ENCODE peak calls at places on chromosomes 4 and X, in ten cellular contexts. K is RCC 7860, G is type B pancreatic cell, T is endothelial cell, R is MG63, I is choroid plexus epithelial cell, A is NT2/D1, J is C1 segment of cervical spinal cord, L is keratinocyte, V is NCI-H146. X is an unnamed sample.

GRCh38 chr4:48766393-48766792 is 13.7 kb downstream of the FRYL start:
- DNase-seq in K (no peak), G (no peak), T (no peak), R (no peak), I (no peak), A (no peak), J (no peak), L (no peak), V (no peak), X (no peak)

GRCh38 chrX:530726-531610 is 99.6 kb upstream of the SHOX start:
- DNase-seq in K (no peak), G (no peak), T (no peak), R (no peak), I (no peak), A (no peak), J (no peak), L (no peak), V (no peak), X (no peak)

GRCh38 chr4:81605278-81605677 is 133.6 kb upstream of the RASGEF1B start:
- DNase-seq in K (no peak), G (no peak), T (no peak), R (no peak), I (no peak), A (no peak), J (no peak), L (no peak), V (no peak), X (no peak)

GRCh38 chr4:83107636-83108035 is 6.9 kb downstream of the PLAC8 start:
- DNase-seq in K (no peak), G (no peak), T (no peak), R (no peak), I (no peak), A (no peak), J (no peak), L (no peak), V (no peak), X (no peak)

GRCh38 chr4:75248770-75249467 is 265.3 kb downstream of the RCHY1 start:
- DNase-seq in K (no peak), G (no peak), T (peak; percentile 17), R (no peak), I (no peak), A (no peak), J (no peak), L (no peak), V (peak; percentile 4), X (no peak)

GRCh38 chrX:153875391-153876111 is 10.4 kb downstream of the L1CAM start:
- DNase-seq in K (no peak), G (peak; percentile 82), T (peak; percentile 67), R (no peak), I (peak; percentile 36), A (no peak), J (peak; percentile 3), L (no peak), V (peak; percentile 32), X (peak; percentile 1)

GRCh38 chrX:150361777-150362351 is 1.3 kb upstream of the MAMLD1 start:
- DNase-seq in K (no peak), G (peak; percentile 62), T (peak; percentile 3), R (no peak), I (no peak), A (no peak), J (no peak), L (no peak), V (no peak), X (no peak)

GRCh38 chr4:188254211-188254610 is 115.0 kb downstream of the TRIML1 start:
- DNase-seq in K (no peak), G (no peak), T (no peak), R (no peak), I (no peak), A (no peak), J (no peak), L (no peak), V (no peak), X (no peak)

GRCh38 chr4:158459085-158459820 is 62.4 kb upstream of the RXFP1 start:
- DNase-seq in K (no peak), G (no peak), T (no peak), R (no peak), I (peak; percentile 18), A (no peak), J (no peak), L (no peak), V (no peak), X (no peak)

GRCh38 chr4:39312821-39313220 is 53.3 kb downstream of the RFC1 start:
- DNase-seq in K (no peak), G (no peak), T (no peak), R (no peak), I (no peak), A (no peak), J (no peak), L (no peak), V (no peak), X (no peak)

GRCh38 chr4:4837316-4837715 is 22.1 kb upstream of the MSX1 start:
- DNase-seq in K (no peak), G (no peak), T (no peak), R (peak; percentile 66), I (no peak), A (no peak), J (no peak), L (no peak), V (no peak), X (no peak)

GRCh38 chr4:177673980-177674504 is 231.8 kb upstream of the AGA start:
- DNase-seq in K (no peak), G (no peak), T (no peak), R (no peak), I (no peak), A (no peak), J (no peak), L (no peak), V (no peak), X (no peak)

GRCh38 chr4:84680956-84681355 is 98.0 kb downstream of the CDS1 start:
- DNase-seq in K (no peak), G (no peak), T (no peak), R (no peak), I (no peak), A (no peak), J (no peak), L (no peak), V (no peak), X (no peak)

GRCh38 chrX:107675823-107676555 is 47.7 kb downstream of the PRPS1 start:
- DNase-seq in K (peak; percentile 7), G (no peak), T (no peak), R (no peak), I (peak; percentile 74), A (no peak), J (no peak), L (no peak), V (peak; percentile 46), X (peak; percentile 4)

GRCh38 chr4:42703776-42704175 is 46.9 kb upstream of the ATP8A1 start:
- DNase-seq in K (no peak), G (no peak), T (no peak), R (no peak), I (no peak), A (no peak), J (no peak), L (no peak), V (no peak), X (no peak)

GRCh38 chrX:50707376-50707775 is 106.6 kb downstream of the SHROOM4 start:
- DNase-seq in K (peak; percentile 3), G (no peak), T (no peak), R (no peak), I (no peak), A (no peak), J (no peak), L (no peak), V (no peak), X (no peak)

GRCh38 chr4:33104190-33104773 is 2384.1 kb downstream of the PCDH7 start:
- DNase-seq in K (no peak), G (no peak), T (no peak), R (no peak), I (peak; percentile 56), A (no peak), J (no peak), L (no peak), V (no peak), X (no peak)

GRCh38 chr4:114905017-114905416 is 208.4 kb downstream of the NDST4 start:
- DNase-seq in K (no peak), G (no peak), T (no peak), R (no peak), I (no peak), A (no peak), J (no peak), L (no peak), V (no peak), X (no peak)

GRCh38 chrX:40105016-40105790 is 7.4 kb upstream of the BCOR start:
- DNase-seq in K (no peak), G (no peak), T (no peak), R (peak; percentile 44), I (peak; percentile 52), A (no peak), J (no peak), L (no peak), V (peak; percentile 67), X (no peak)

GRCh38 chr4:186724048-186724860 is 598 bp upstream of the FAT1 start:
- DNase-seq in K (no peak), G (peak; percentile 78), T (peak; percentile 63), R (peak; percentile 37), I (peak; percentile 63), A (peak; percentile 81), J (peak; percentile 35), L (no peak), V (no peak), X (peak; percentile 60)

GRCh38 chrX:12978205-12979010 is 3.5 kb downstream of the TMSB4X start:
- DNase-seq in K (peak; percentile 58), G (no peak), T (no peak), R (peak; percentile 48), I (peak; percentile 89), A (no peak), J (no peak), L (no peak), V (peak; percentile 82), X (no peak)

GRCh38 chrX:30653415-30654131 is at the start of gene GK:
- DNase-seq in K (no peak), G (peak; percentile 72), T (peak; percentile 7), R (no peak), I (no peak), A (no peak), J (peak; percentile 21), L (no peak), V (peak; percentile 33), X (peak; percentile 25)

GRCh38 chr4:140149851-140150635 is 3.9 kb downstream of the MAML3 start:
- DNase-seq in K (no peak), G (peak; percentile 77), T (peak; percentile 70), R (peak; percentile 57), I (peak; percentile 53), A (no peak), J (peak; percentile 63), L (no peak), V (peak; percentile 82), X (peak; percentile 51)

GRCh38 chr4:170580651-170581050 is 490.9 kb upstream of the AADAT start:
- DNase-seq in K (no peak), G (no peak), T (no peak), R (no peak), I (no peak), A (no peak), J (no peak), L (no peak), V (no peak), X (no peak)

GRCh38 chrX:107597264-107597663 is 31.0 kb upstream of the PRPS1 start:
- DNase-seq in K (no peak), G (no peak), T (no peak), R (no peak), I (no peak), A (no peak), J (no peak), L (no peak), V (no peak), X (no peak)

GRCh38 chr4:164136181-164136616 is 617.7 kb upstream of the SMIM31 start:
- DNase-seq in K (no peak), G (no peak), T (no peak), R (peak; percentile 85), I (peak; percentile 30), A (no peak), J (no peak), L (no peak), V (no peak), X (no peak)

X was measured in substantia nigra.